ENCODE peak calls at places on chromosome 14, in nine cellular contexts. C is cardiac muscle cell; R is breast epithelium; Y is NT2/D1; X is tibial artery; A is mucosa of descending colon; F is endodermal cell; H is Peyer's patch; P is CD4-positive, CD25-positive, alpha-beta regulatory T cell. U is an unnamed sample. For H3K9me3 and H3K36me3, the result is how much of the 10 kb centered on the place peaks cover.

GRCh38 chr14:100076630-100077029 is 11.4 kb downstream of the EVL start:
- DNase-seq in C (no peak), R (no peak), Y (no peak), X (peak), A (no peak), F (no peak), H (no peak), P (no peak), U (peak)

GRCh38 chr14:54395284-54395683 is 1.5 kb upstream of the CDKN3 start:
- DNase-seq in C (no peak), R (no peak), Y (no peak), X (no peak), A (no peak), F (no peak), H (no peak), P (no peak), U (no peak)

GRCh38 chr14:35895256-35895655 is 69.1 kb downstream of the BRMS1L start:
- DNase-seq in C (no peak), R (no peak), Y (no peak), X (no peak), A (no peak), F (no peak), H (no peak), P (no peak), U (no peak)

GRCh38 chr14:101202627-101203404 is 299.3 kb upstream of the RTL1 start:
- DNase-seq in C (no peak), R (no peak), Y (no peak), X (no peak), A (no peak), F (peak), H (peak), P (no peak), U (no peak)

GRCh38 chr14:90053044-90053443 is 8.8 kb upstream of the KCNK13 start:
- DNase-seq in C (no peak), R (no peak), Y (no peak), X (no peak), A (no peak), F (no peak), H (no peak), P (no peak), U (no peak)

GRCh38 chr14:42222924-42223471 is 616.3 kb downstream of the LRFN5 start:
- DNase-seq in C (peak), R (no peak), Y (no peak), X (peak), A (no peak), F (no peak), H (no peak), P (no peak), U (no peak)

GRCh38 chr14:91373591-91374245 is 43.9 kb downstream of the CCDC88C start:
- DNase-seq in C (no peak), R (no peak), Y (no peak), X (no peak), A (no peak), F (no peak), H (no peak), P (peak), U (no peak)

GRCh38 chr14:75979071-75979571 is 2.7 kb downstream of the TGFB3 start:
- DNase-seq in C (peak), R (no peak), Y (no peak), X (peak), A (peak), F (peak), H (no peak), P (peak), U (no peak)

GRCh38 chr14:88829685-88830302 is 5.3 kb downstream of the TTC8 start:
- DNase-seq in C (no peak), R (no peak), Y (no peak), X (no peak), A (no peak), F (no peak), H (no peak), P (no peak), U (no peak)

GRCh38 chr14:58865520-58866281 is 227.9 kb downstream of the DACT1 start:
- DNase-seq in C (no peak), R (no peak), Y (no peak), X (no peak), A (no peak), F (no peak), H (no peak), P (no peak), U (no peak)

GRCh38 chr14:99537399-99537798 is 56.2 kb downstream of the CCNK start:
- DNase-seq in C (no peak), R (no peak), Y (peak), X (no peak), A (no peak), F (peak), H (no peak), P (no peak), U (peak)

GRCh38 chr14:84162658-84163057 is 1367.3 kb upstream of the FLRT2 start:
- DNase-seq in C (peak), R (no peak), Y (no peak), X (no peak), A (no peak), F (peak), H (no peak), P (no peak), U (no peak)

GRCh38 chr14:99604766-99605298 is 825 bp upstream of the CCDC85C start:
- DNase-seq in C (peak), R (no peak), Y (no peak), X (no peak), A (no peak), F (no peak), H (no peak), P (peak), U (no peak)

GRCh38 chr14:54189358-54190354 is 207.2 kb upstream of the CDKN3 start:
- DNase-seq in C (no peak), R (no peak), Y (no peak), X (no peak), A (no peak), F (no peak), H (no peak), P (no peak), U (no peak)

DNA sequence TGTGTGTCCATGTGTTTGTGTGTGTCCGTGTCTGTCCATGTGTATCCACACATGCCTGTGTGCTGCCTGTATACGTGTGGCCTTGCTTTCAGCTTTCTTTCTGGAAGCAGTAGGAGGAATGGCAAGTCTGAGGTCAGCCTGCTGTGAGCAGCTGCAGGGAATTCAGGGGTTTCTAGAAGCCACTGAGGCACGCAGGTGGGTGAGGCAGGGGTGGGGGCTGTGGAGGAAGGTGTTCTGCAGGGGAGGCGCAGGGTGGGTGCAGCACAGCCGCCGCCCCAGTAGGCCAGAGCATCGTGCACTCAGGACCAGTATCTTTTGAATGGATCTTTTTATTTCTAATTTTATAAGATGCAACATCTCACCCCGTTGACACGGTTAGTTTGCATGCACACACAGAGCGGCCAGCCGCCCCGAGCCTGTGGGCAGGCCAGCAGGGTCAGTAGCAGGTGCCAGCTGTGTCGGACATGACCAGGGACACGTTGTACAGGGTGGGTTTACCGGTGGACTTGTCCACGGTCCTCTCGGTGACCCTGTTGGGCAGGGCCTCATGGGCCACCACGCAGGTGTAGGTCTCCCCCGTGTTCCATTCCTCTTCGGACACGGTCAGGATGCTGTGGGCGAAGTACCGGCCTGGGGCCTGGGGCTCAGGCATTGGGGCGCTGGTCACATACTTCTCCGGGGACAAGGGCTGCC is 327.7 kb downstream of the TMEM121 start:
- DNase-seq in C (no peak), R (no peak), Y (no peak), X (peak), A (peak), F (peak), H (peak), P (no peak), U (peak)
- H3K9me3 ChIP-seq in C (under half), R (under half), Y (under half), X (under half), A (under half), F (under half), H (under half), P (under half), U (under half)

GRCh38 chr14:64195194-64195593 is 99.0 kb downstream of the ESR2 start:
- DNase-seq in C (no peak), R (no peak), Y (no peak), X (no peak), A (no peak), F (no peak), H (no peak), P (peak), U (no peak)

GRCh38 chr14:64194404-64194803 is 99.8 kb downstream of the ESR2 start:
- DNase-seq in C (no peak), R (no peak), Y (no peak), X (no peak), A (no peak), F (no peak), H (no peak), P (no peak), U (no peak)

GRCh38 chr14:64190974-64191502 is 103.1 kb downstream of the ESR2 start:
- DNase-seq in C (no peak), R (no peak), Y (no peak), X (no peak), A (no peak), F (no peak), H (no peak), P (no peak), U (no peak)

GRCh38 chr14:64193821-64194220 is 100.3 kb downstream of the ESR2 start:
- DNase-seq in C (no peak), R (no peak), Y (no peak), X (no peak), A (no peak), F (no peak), H (no peak), P (no peak), U (no peak)

GRCh38 chr14:64191756-64192155 is 102.4 kb downstream of the ESR2 start:
- DNase-seq in C (no peak), R (no peak), Y (no peak), X (no peak), A (no peak), F (no peak), H (no peak), P (no peak), U (no peak)
- H3K36me3 ChIP-seq in C (under half), R (under half), Y (under half), X (under half), A (under half), F (under half), H (half or more), P (half or more), U (under half)

DNA sequence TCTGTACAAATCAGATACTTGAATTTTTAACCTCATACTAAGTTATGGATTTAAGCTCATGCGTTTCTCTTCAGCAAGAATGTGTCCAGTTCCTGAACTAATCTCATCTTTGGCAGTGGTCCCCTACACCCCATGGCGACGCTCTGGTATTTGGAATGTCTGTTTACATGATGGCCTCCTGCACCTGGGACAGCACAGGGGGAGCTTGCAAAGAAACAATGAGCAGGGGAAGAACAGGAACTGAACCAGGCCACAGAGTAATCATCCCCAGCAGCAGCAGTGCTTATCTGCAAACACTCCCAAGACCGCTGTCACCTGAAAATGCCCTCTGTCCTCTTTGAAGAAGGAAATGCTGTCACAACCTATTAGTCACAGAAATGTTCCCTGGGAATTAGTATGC is 279.6 kb upstream of the FLRT2 start:
- DNase-seq in C (peak), R (no peak), Y (peak), X (no peak), A (no peak), F (peak), H (no peak), P (no peak), U (no peak)
- H3K9me3 ChIP-seq in C (under half), R (under half), Y (under half), X (under half), A (under half), F (under half), H (under half), P (under half), U (under half)

DNA sequence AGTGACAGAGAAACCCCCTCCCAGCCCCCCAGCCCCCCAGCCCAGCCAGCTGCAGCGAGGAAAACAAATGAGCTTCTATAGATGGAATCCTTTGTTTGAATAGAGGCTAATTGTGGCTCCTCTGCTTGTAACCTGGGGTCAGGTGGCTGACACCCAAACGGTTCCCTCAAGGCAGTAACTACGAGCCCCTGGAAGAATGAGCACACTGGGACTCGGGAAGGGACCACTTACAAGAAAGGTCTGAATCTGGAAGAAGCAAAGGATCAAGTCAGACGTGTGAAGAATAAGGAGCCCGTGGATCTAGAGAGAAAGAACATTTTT is 108.7 kb upstream of the FUT8 start:
- DNase-seq in C (no peak), R (no peak), Y (no peak), X (no peak), A (no peak), F (no peak), H (no peak), P (no peak), U (no peak)
- H3K36me3 ChIP-seq in C (under half), R (under half), Y (under half), X (under half), A (under half), F (under half), H (under half), P (under half), U (under half)

GRCh38 chr14:67835596-67835995 is 16.0 kb downstream of the RAD51B start:
- DNase-seq in C (no peak), R (no peak), Y (no peak), X (no peak), A (no peak), F (no peak), H (no peak), P (no peak), U (no peak)

GRCh38 chr14:67837011-67837624 is 17.5 kb downstream of the RAD51B start:
- DNase-seq in C (peak), R (peak), Y (peak), X (peak), A (no peak), F (peak), H (peak), P (peak), U (no peak)

GRCh38 chr14:67833403-67833802 is 13.8 kb downstream of the RAD51B start:
- DNase-seq in C (no peak), R (no peak), Y (no peak), X (no peak), A (no peak), F (no peak), H (no peak), P (no peak), U (no peak)

DNA sequence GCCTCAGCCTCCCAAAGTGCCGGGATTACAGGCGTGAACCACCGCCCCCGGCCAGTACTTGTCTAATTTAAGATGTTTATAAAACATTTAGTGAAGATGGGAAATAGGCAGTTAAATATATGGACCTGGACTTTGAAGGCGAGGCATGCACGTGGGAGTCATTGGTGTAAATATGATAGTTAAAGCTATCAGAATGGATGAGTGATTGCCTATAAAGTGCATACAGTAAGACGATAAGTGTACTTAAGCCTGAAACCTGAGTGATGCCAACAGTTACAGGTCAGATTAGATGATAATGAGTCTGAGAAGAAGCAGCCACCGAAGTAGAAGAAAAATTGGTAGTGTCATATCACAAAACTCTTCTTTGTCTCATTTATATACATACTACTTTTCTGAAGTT is 11.5 kb downstream of the RAD51B start:
- DNase-seq in C (no peak), R (no peak), Y (no peak), X (no peak), A (no peak), F (no peak), H (no peak), P (no peak), U (no peak)
- H3K9me3 ChIP-seq in C (under half), R (under half), Y (under half), X (under half), A (under half), F (under half), H (under half), P (under half), U (under half)

GRCh38 chr14:50434530-50434929 is 37.8 kb upstream of the CDKL1 start:
- DNase-seq in C (no peak), R (no peak), Y (no peak), X (no peak), A (no peak), F (no peak), H (no peak), P (no peak), U (no peak)

GRCh38 chr14:50432131-50432530 is 35.5 kb upstream of the CDKL1 start:
- DNase-seq in C (no peak), R (no peak), Y (no peak), X (no peak), A (no peak), F (no peak), H (no peak), P (no peak), U (no peak)
- H3K36me3 ChIP-seq in C (under half), R (under half), Y (under half), X (under half), A (under half), F (under half), H (under half), P (under half), U (half or more)

DNA sequence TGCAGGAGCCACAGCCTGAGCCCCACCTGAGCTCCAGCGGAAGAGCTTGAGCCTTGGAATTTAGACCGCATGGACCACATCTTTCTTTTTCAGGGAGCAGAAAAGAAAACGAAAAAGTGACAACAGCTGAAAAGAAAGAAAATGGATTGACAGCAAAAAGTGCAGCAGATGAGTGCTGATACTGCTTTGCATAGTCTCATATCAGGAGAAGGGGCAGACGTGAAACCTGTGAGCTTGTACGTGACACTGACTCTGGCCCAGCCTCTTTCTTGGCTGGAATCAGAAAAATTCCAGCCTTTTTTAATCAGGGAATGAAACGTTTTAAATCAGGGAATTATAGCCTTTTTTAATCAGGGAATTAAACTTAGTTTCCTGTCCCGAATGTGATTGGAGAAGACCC is 1296.5 kb downstream of the TMEM121 start:
- DNase-seq in C (no peak), R (no peak), Y (no peak), X (no peak), A (no peak), F (no peak), H (no peak), P (no peak), U (no peak)
- H3K9me3 ChIP-seq in C (under half), R (under half), Y (under half), X (under half), A (under half), F (half or more), H (under half), P (under half), U (under half)

U was measured in left ventricle myocardium inferior.